ENCODE peak calls at places on chromosomes 2 and 18, in ten cellular contexts. K, P, T, H, G, Y, N, J, Q and W are unnamed samples.

GRCh38 chr2:44358498-44358897 is 2.8 kb downstream of the PREPL start:
- DNase-seq in N (no peak), Y (no peak), P (no peak), T (peak; percentile 90), H (peak; percentile 41), Q (peak; percentile 34), G (peak; percentile 38), J (no peak), K (peak; percentile 29), W (peak; percentile 38)

GRCh38 chr18:34650121-34650545 is 60.0 kb upstream of the DTNA start:
- DNase-seq in G (peak; percentile 79), Y (no peak), H (peak; percentile 78), T (no peak), K (no peak), J (no peak), N (no peak), Q (no peak), P (no peak), W (peak; percentile 45)

GRCh38 chr2:240386321-240386720 is 49.1 kb upstream of the GPC1 start:
- DNase-seq in H (peak; percentile 39), Y (no peak), T (no peak), K (no peak), Q (no peak), N (no peak), G (no peak), P (peak; percentile 69), J (no peak), W (no peak)

GRCh38 chr18:56148373-56148772 is 490.0 kb downstream of the TXNL1 start:
- DNase-seq in N (no peak), T (no peak), K (no peak), J (no peak), H (peak; percentile 83), Y (no peak), P (no peak), Q (no peak), G (peak; percentile 48), W (peak; percentile 80)

GRCh38 chr18:22974707-22975106 is 41.6 kb downstream of the RBBP8 start:
- DNase-seq in Y (no peak), Q (no peak), J (no peak), H (no peak), T (no peak), P (no peak), G (no peak), N (no peak), K (no peak), W (no peak)

GRCh38 chr2:146850746-146851145 is 994.1 kb upstream of the ACVR2A start:
- DNase-seq in Q (no peak), Y (no peak), H (no peak), P (no peak), K (no peak), N (no peak), J (no peak), G (no peak), T (peak; percentile 19), W (no peak)

GRCh38 chr2:233424028-233424951 is 70.0 kb downstream of the DGKD start:
- DNase-seq in T (peak; percentile 77), K (no peak), J (no peak), Q (peak; percentile 87), P (no peak), Y (no peak), H (no peak), G (no peak), N (no peak), W (peak; percentile 34)

GRCh38 chr18:36153771-36154170 is 24.1 kb downstream of the ELP2 start:
- DNase-seq in N (no peak), Y (no peak), J (no peak), K (no peak), G (no peak), H (no peak), T (no peak), Q (no peak), P (no peak), W (no peak)

GRCh38 chr2:38666578-38666926 is 638 bp downstream of the GALM start:
- DNase-seq in Y (peak; percentile 47), H (peak; percentile 36), T (no peak), Q (no peak), J (no peak), P (no peak), G (peak; percentile 48), N (no peak), K (no peak), W (no peak)

GRCh38 chr2:191041418-191042161 is 27.6 kb upstream of the STAT1 start:
- DNase-seq in Y (no peak), Q (no peak), K (no peak), N (no peak), G (peak; percentile 41), P (no peak), J (no peak), T (no peak), H (peak; percentile 72), W (peak; percentile 56)

GRCh38 chr18:58649966-58650816 is 21.1 kb upstream of the MALT1 start:
- DNase-seq in K (no peak), T (no peak), H (no peak), Q (no peak), G (no peak), P (no peak), J (no peak), N (no peak), Y (peak; percentile 64), W (no peak)

GRCh38 chr2:2112416-2113131 is 218.5 kb downstream of the MYT1L start:
- DNase-seq in P (no peak), Y (no peak), G (no peak), H (no peak), N (no peak), J (no peak), K (no peak), Q (no peak), T (no peak), W (no peak)

GRCh38 chr2:196322963-196323810 is 151.8 kb upstream of the STK17B start:
- DNase-seq in Q (no peak), K (peak; percentile 17), H (peak; percentile 52), N (no peak), J (no peak), G (peak; percentile 55), T (no peak), P (no peak), Y (no peak), W (no peak)

GRCh38 chr2:159091381-159091780 is 122.9 kb downstream of the TANC1 start:
- DNase-seq in Q (no peak), J (no peak), T (no peak), P (no peak), N (no peak), H (peak; percentile 68), K (peak; percentile 50), G (peak; percentile 75), Y (no peak), W (peak; percentile 62)

GRCh38 chr2:70901235-70902066 is 34.2 kb upstream of the ATP6V1B1 start:
- DNase-seq in K (no peak), N (no peak), Y (no peak), J (peak; percentile 41), G (peak; percentile 55), T (no peak), Q (peak; percentile 50), H (peak; percentile 56), P (no peak), W (no peak)

GRCh38 chr2:241935774-241936173 is 66.2 kb downstream of the RTP5 start:
- DNase-seq in Q (no peak), K (no peak), T (no peak), P (peak; percentile 17), H (no peak), G (no peak), J (no peak), Y (no peak), N (no peak), W (no peak)

GRCh38 chr2:28300489-28300888 is 92.2 kb upstream of the FOSL2 start:
- DNase-seq in N (no peak), Q (no peak), J (no peak), Y (no peak), G (peak; percentile 95), K (no peak), T (no peak), H (peak; percentile 64), P (no peak), W (no peak)

GRCh38 chr2:241061275-241061674 is 40.8 kb downstream of the MTERF4 start:
- DNase-seq in J (no peak), G (peak; percentile 89), H (peak; percentile 77), P (no peak), Q (no peak), T (no peak), K (no peak), N (no peak), Y (no peak), W (peak; percentile 88)

GRCh38 chr2:175066411-175066810 is 61.2 kb upstream of the CHN1 start:
- DNase-seq in K (no peak), P (no peak), T (no peak), J (no peak), Y (no peak), Q (no peak), G (no peak), N (no peak), H (no peak), W (no peak)

GRCh38 chr18:44117821-44118220 is 562.9 kb upstream of the SETBP1 start:
- DNase-seq in T (no peak), J (no peak), Q (no peak), N (no peak), P (no peak), Y (no peak), H (no peak), K (no peak), G (no peak), W (peak; percentile 42)

GRCh38 chr2:102442967-102443828 is 20.2 kb downstream of the IL18RAP start:
- DNase-seq in Q (peak; percentile 2), G (peak; percentile 58), N (no peak), P (no peak), T (no peak), H (peak; percentile 67), Y (peak; percentile 43), J (no peak), K (peak; percentile 9), W (peak; percentile 54)

GRCh38 chr2:125405816-125406215 is 1250.1 kb upstream of the GYPC start:
- DNase-seq in G (peak; percentile 97), P (no peak), Y (no peak), T (no peak), N (no peak), K (peak; percentile 43), Q (no peak), J (no peak), H (peak; percentile 78), W (peak; percentile 93)

GRCh38 chr2:74845217-74845751 is 11.4 kb downstream of the HK2 start:
- DNase-seq in P (peak; percentile 94), K (peak; percentile 90), G (peak; percentile 87), H (peak; percentile 97), J (peak; percentile 61), N (peak; percentile 75), T (peak; percentile 77), Q (no peak), Y (peak; percentile 18), W (peak; percentile 99)

GRCh38 chr2:33433279-33434235 is 42.9 kb upstream of the RASGRP3 start:
- DNase-seq in J (no peak), P (no peak), Q (no peak), G (peak; percentile 38), T (no peak), N (no peak), Y (no peak), H (no peak), K (no peak), W (no peak)

GRCh38 chr2:121075006-121075545 is 209.9 kb downstream of the TFCP2L1 start:
- DNase-seq in P (no peak), J (no peak), Y (no peak), N (no peak), Q (peak; percentile 88), T (no peak), G (peak; percentile 89), H (peak; percentile 94), K (peak; percentile 82), W (peak; percentile 90)

GRCh38 chr18:43620936-43621335 is 343.6 kb upstream of the SYT4 start:
- DNase-seq in Q (peak; percentile 44), H (peak; percentile 55), T (no peak), K (no peak), P (no peak), Y (no peak), G (peak; percentile 39), N (no peak), J (peak; percentile 68), W (peak; percentile 42)

GRCh38 chr2:24456610-24457556 is 34.2 kb upstream of the NCOA1 start:
- DNase-seq in T (no peak), Q (peak; percentile 25), H (peak; percentile 93), Y (no peak), N (peak; percentile 76), P (no peak), K (peak; percentile 87), J (no peak), G (peak; percentile 82), W (peak; percentile 75)

GRCh38 chr2:222318026-222318711 is 19.4 kb upstream of the PAX3 start:
- DNase-seq in H (peak; percentile 81), Y (peak; percentile 44), K (peak; percentile 63), J (peak; percentile 81), Q (peak; percentile 84), P (no peak), T (peak; percentile 68), N (peak; percentile 58), G (peak; percentile 78), W (peak; percentile 84)